ENCODE peak calls at places on chromosome 2, in eight cellular contexts. X, M, Y, J, W, P, I and L are unnamed samples.

GRCh38 chr2:133867131-133867530 is 298.9 kb upstream of the NCKAP5 start:
- DNase-seq in P (no peak), X (peak), I (no peak), W (no peak), J (no peak), M (no peak), Y (no peak), L (no peak)

GRCh38 chr2:119641562-119642258 is 37.3 kb upstream of the TMEM177 start:
- DNase-seq in P (peak), Y (peak), M (peak), J (peak), W (peak), I (peak), X (peak), L (peak)

GRCh38 chr2:102310964-102311640 is at the start of gene IL1RL1:
- DNase-seq in J (no peak), M (no peak), P (no peak), X (no peak), I (no peak), Y (no peak), W (no peak), L (no peak)

GRCh38 chr2:151576080-151576479 is 158.2 kb downstream of the NEB start:
- DNase-seq in X (no peak), J (no peak), M (no peak), Y (no peak), I (no peak), P (no peak), W (no peak), L (no peak)

GRCh38 chr2:94759211-94759610 is 112.0 kb upstream of the TEKT4 start:
- DNase-seq in J (no peak), I (no peak), P (no peak), Y (no peak), W (no peak), M (peak), X (no peak), L (no peak)

GRCh38 chr2:27723372-27724144 is 48.0 kb upstream of the MRPL33 start:
- DNase-seq in Y (peak), P (peak), I (peak), W (peak), J (peak), M (peak), X (peak), L (no peak)

GRCh38 chr2:235659767-235660322 is 166.0 kb downstream of the AGAP1 start:
- DNase-seq in X (peak), I (peak), P (peak), Y (peak), M (peak), W (peak), J (no peak), L (peak)

GRCh38 chr2:34806891-34807290 is 1207.8 kb upstream of the FAM98A start:
- DNase-seq in W (no peak), P (no peak), X (no peak), J (no peak), M (no peak), Y (no peak), I (no peak), L (no peak)

GRCh38 chr2:146821836-146822316 is 1023.0 kb upstream of the ACVR2A start:
- DNase-seq in M (no peak), P (no peak), J (no peak), Y (no peak), X (peak), W (no peak), I (no peak), L (no peak)

GRCh38 chr2:170034596-170034995 is 143.4 kb upstream of the MYO3B start:
- DNase-seq in Y (no peak), M (no peak), P (no peak), X (no peak), J (no peak), W (no peak), I (no peak), L (no peak)

GRCh38 chr2:74772071-74772470 is 61.9 kb upstream of the HK2 start:
- DNase-seq in Y (no peak), W (no peak), J (no peak), X (no peak), M (no peak), P (no peak), I (no peak), L (no peak)

GRCh38 chr2:241802806-241803318 is 6.1 kb upstream of the NEU4 start:
- DNase-seq in P (peak), W (peak), Y (no peak), X (no peak), M (no peak), I (no peak), J (no peak), L (no peak)

GRCh38 chr2:127640082-127641072 is 5.6 kb upstream of the GPR17 start:
- DNase-seq in M (peak), P (no peak), W (no peak), I (no peak), J (no peak), X (no peak), Y (no peak), L (no peak)

GRCh38 chr2:50979495-50979894 is 52.4 kb downstream of the NRXN1 start:
- DNase-seq in J (no peak), P (no peak), X (no peak), I (no peak), W (no peak), M (no peak), Y (no peak), L (no peak)

GRCh38 chr2:224381913-224382647 is 19.8 kb downstream of the FAM124B start:
- DNase-seq in I (no peak), M (no peak), W (no peak), Y (no peak), P (no peak), J (no peak), X (no peak), L (no peak)

GRCh38 chr2:162106146-162106551 is 32.1 kb upstream of the DPP4 start:
- DNase-seq in I (no peak), J (no peak), P (no peak), Y (no peak), M (no peak), X (peak), W (no peak), L (no peak)

DNA sequence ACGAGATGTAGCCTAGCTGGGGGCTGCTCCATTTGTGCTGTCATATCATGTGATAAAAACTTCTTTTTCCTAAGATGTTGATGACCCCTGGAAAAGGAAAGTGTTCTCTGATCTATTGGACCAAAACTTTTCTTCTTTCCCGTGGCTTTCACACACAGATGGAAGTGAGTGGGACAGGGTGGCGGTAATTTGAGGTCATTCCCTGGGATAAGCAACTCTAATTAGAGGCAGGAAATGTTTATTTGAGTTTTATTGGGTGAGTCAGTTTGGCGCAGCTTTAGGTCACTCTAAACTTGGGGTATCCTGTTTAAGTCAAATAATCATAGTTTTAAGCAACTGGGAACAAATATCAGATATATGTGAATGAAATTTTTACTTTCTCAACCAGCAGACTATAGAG is 221.0 kb upstream of the EPAS1 start:
- DNase-seq in P (no peak), M (no peak), Y (no peak), X (peak), J (no peak), I (no peak), W (no peak), L (no peak)
- TF ChIP-seq POLR2A in P (no peak), M (no peak), Y (no peak), X (no peak), J (no peak), I (no peak), W (no peak), L (no peak)

DNA sequence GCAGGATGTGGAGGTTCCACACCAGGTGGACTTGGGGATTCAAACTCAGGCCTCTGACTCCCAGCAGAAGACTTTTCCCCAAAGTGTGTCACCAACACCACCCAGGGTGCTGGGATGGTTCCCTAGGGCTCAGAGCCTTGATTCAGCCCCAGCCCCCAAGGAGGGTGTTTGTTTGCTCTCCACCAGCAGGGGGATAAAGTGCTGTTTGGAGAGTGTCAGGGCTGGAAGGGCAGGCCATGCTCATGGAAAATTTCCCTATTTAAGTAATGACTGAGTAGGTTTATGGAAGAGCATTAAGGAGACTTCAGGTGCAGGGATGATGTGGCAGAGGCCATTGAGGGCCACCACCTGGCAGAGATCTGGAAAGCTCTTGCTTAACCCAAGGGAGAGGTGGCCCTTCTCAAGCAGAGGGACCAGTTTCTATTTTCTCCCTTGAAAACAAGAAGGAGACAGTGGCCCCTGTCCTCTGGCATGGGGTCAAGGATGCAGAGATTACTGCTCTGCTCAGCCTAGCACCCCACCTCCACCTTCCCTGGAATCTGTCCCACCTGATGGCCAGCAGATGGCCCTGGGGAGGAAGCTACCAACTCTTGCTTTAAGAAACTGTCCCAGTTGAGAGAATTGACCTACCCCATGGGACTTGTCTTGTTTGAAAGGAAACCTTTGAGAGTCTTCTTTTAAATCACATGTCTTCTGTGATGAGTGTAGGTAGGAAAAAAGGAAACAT is 122.1 kb downstream of the ACOXL start:
- DNase-seq in I (no peak), X (no peak), P (no peak), M (no peak), Y (no peak), W (no peak), J (peak), L (no peak)
- TF ChIP-seq CTCF in I (no peak), X (no peak), P (no peak), M (peak), Y (no peak), W (no peak), J (no peak), L (no peak)

GRCh38 chr2:118088051-118089014 is at the start of gene INSIG2:
- DNase-seq in M (peak), P (peak), W (peak), X (peak), I (peak), J (peak), Y (peak), L (peak)
- TF ChIP-seq POLR2A in M (peak), P (no peak), W (no peak), X (no peak), I (peak), J (peak), Y (no peak), L (no peak)

GRCh38 chr2:96408631-96409542 is 73.3 kb downstream of the NCAPH start:
- DNase-seq in W (peak), Y (peak), P (peak), J (no peak), X (peak), M (peak), I (peak), L (no peak)

GRCh38 chr2:96412307-96413066 is 76.9 kb downstream of the NCAPH start:
- DNase-seq in I (peak), Y (no peak), M (no peak), J (no peak), W (no peak), P (no peak), X (no peak), L (no peak)

GRCh38 chr2:96407041-96407918 is 71.7 kb downstream of the NCAPH start:
- DNase-seq in J (peak), W (peak), P (peak), M (peak), X (peak), I (peak), Y (peak), L (peak)

GRCh38 chr2:96407919-96408550 is 72.5 kb downstream of the NCAPH start:
- DNase-seq in X (no peak), M (no peak), J (no peak), Y (no peak), P (no peak), W (no peak), I (no peak), L (no peak)

DNA sequence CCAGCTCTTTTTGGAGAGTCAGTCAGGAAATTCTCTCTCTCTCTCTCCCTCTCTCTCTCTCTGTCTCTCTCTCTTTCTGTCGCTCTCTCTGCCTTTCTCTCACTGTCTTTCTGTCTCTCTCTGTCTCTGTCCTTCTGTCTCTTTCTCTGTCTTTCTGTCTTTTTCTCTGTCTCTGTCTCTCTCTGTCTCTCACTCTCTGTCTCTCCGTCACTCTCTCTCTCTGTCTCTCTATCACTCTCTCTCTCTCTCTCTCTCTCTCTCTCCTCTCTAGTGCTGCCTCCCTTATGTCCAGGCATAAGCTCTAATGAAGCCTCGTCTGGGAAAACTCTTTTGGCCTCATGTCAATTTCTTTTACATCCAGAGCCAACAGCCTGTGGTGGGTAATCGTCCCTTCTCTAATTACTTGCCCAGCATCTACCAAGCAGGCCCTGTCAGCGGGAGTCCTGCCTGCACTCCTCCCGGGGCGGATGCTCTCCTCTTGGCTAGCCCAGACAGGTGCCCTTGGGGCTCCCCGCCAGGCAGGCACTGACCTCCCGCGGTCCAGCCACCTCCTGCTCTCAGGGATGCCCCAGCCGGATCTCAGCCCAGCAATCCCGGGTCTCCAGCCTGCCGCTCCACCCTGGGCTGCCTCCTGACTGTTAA is 74.1 kb downstream of the NCAPH start:
- DNase-seq in I (peak), X (no peak), W (peak), J (no peak), Y (no peak), P (peak), M (no peak), L (no peak)
- TF ChIP-seq CTCF in I (peak), X (no peak), W (no peak), J (no peak), Y (no peak), P (no peak), M (no peak), L (no peak)

GRCh38 chr2:39528701-39529100 is 91.6 kb upstream of the MAP4K3 start:
- DNase-seq in X (no peak), J (no peak), Y (no peak), I (no peak), M (no peak), W (no peak), P (no peak), L (no peak)

GRCh38 chr2:39532933-39533332 is 95.8 kb upstream of the MAP4K3 start:
- DNase-seq in M (no peak), P (no peak), W (no peak), J (no peak), Y (no peak), X (no peak), I (no peak), L (no peak)

GRCh38 chr2:39530423-39530866 is 93.4 kb upstream of the MAP4K3 start:
- DNase-seq in I (no peak), W (no peak), P (no peak), M (no peak), Y (no peak), X (peak), J (no peak), L (no peak)

GRCh38 chr2:39529836-39530235 is 92.8 kb upstream of the MAP4K3 start:
- DNase-seq in X (no peak), I (no peak), Y (no peak), P (no peak), M (no peak), W (no peak), J (no peak), L (no peak)

GRCh38 chr2:39531220-39531777 is 94.2 kb upstream of the MAP4K3 start:
- DNase-seq in P (no peak), M (no peak), J (no peak), W (no peak), X (no peak), Y (no peak), I (no peak), L (no peak)
- TF ChIP-seq POLR2A in P (no peak), M (no peak), J (no peak), W (no peak), X (no peak), Y (no peak), I (no peak), L (no peak)

DNA sequence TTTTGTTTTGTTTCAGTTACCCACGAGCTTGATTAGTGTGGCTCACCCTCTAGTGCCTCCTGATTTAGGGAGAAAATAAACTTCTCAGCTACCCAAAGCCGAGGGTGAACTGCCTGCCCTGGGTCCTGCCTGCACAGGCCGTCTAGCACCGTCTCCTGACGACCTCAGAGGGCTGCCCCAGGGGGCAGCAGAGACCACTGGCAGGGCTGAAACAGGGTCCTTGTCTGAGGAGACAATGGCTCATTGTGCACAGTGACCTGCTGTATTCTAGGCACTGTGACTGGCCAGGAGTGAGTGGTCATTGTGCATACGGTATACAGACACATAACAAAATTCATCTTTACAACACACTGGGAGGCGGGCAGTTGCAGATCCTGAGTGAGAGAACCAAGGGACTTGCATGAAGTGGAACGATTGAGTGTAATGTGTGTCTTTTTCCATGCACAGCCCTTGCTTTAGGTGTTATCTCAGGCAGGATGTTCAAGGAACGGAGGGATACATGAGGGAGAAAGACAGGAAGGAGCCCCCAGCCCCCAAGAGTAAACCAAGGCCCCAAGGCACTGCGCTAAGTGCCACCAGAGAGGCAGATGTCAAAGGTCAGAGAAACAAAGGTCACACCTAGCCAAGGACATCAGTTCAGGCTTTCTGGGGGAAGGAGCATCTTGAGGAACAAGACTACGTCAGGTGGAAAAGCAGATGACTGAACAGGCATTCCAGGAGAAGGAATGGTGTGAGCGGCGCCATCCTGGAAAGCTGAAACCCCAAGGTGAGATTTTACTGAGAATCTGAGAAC is 421.3 kb downstream of the LPIN1 start:
- DNase-seq in M (peak), P (no peak), I (peak), X (no peak), Y (no peak), J (no peak), W (no peak), L (no peak)
- TF ChIP-seq CTCF in M (peak), P (no peak), I (no peak), X (no peak), Y (no peak), J (no peak), W (no peak), L (no peak)

GRCh38 chr2:216107760-216108159 is 1.4 kb upstream of the XRCC5 start:
- DNase-seq in J (no peak), P (no peak), X (no peak), M (peak), I (no peak), W (peak), Y (no peak), L (no peak)

GRCh38 chr2:216110620-216111019 is 1.5 kb downstream of the XRCC5 start:
- DNase-seq in I (no peak), P (no peak), Y (no peak), M (no peak), J (no peak), W (no peak), X (no peak), L (no peak)

GRCh38 chr2:216109962-216110614 is 940 bp downstream of the XRCC5 start:
- DNase-seq in J (peak), X (peak), W (no peak), P (no peak), M (peak), Y (no peak), I (no peak), L (no peak)

GRCh38 chr2:216108310-216108966 is 710 bp upstream of the XRCC5 start:
- DNase-seq in J (no peak), Y (no peak), W (no peak), M (peak), P (no peak), X (no peak), I (no peak), L (no peak)

DNA sequence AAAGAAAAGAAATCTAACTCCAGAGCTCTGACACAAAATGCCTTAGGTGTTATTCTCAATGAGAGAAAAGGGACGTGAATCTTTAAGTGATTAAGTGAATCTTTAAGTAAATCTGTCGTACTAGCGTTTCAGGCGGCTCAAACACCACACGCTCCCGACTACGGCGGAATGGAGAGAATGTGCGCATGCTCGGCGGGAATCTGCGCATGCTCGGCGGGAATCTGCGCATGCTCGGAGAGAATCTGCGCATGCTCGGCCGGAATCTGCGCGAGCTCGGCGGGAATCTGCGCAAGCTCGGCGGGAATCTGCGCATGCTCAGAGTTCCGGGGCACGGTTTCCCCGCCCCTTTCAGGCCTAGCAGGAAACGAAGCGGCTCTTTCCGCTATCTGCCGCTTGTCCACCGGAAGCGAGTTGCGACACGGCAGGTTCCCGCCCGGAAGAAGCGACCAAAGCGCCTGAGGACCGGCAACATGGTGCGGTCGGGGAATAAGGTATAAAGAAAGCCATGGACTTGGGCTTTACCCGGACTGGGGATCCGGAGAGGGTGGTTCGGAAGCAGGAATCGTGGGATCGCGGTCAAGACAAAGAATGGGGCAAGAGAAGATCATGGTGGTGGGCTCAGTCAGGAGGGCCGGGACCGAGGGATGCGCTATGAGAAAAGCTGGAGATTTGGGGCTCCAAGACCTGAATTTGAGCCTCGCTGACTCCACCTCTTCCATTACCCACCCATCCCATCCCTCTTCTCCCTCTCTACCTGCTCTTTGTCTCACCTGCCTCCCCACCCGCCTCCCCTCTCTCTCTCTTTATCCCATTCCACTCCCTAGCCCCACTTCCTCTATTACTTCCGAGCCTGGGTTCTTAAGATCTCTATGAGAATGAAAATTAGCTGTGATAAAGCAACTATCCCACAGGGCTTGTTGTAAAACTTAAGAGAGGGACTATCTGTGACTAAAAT is at the start of gene XRCC5:
- DNase-seq in Y (peak), I (peak), J (peak), M (peak), X (peak), P (peak), W (peak), L (peak)
- TF ChIP-seq POLR2A in Y (no peak), I (peak), J (peak), M (peak), X (peak), P (peak), W (peak), L (no peak)